ENCODE peak calls at places on chromosomes 5 and 9, in nine cellular contexts. I, W, A, X, U, B, Q, L and O are unnamed samples.

GRCh38 chr5:102664946-102665345 is 90.2 kb upstream of the PAM start:
- DNase-seq in L (no peak), W (no peak), A (no peak), B (no peak), Q (no peak), I (no peak), X (no peak), U (no peak), O (no peak)

GRCh38 chr9:13380903-13381302 is 101.4 kb upstream of the MPDZ start:
- DNase-seq in L (no peak), U (no peak), W (no peak), X (no peak), I (no peak), B (no peak), Q (no peak), A (no peak), O (no peak)

GRCh38 chr5:109855056-109855455 is 165.3 kb downstream of the MAN2A1 start:
- DNase-seq in X (no peak), U (no peak), B (no peak), I (no peak), Q (no peak), A (no peak), L (no peak), W (no peak), O (no peak)

GRCh38 chr9:133525677-133526076 is 918 bp upstream of the MYMK start:
- DNase-seq in Q (no peak), X (no peak), W (no peak), L (no peak), B (no peak), U (no peak), A (no peak), I (no peak), O (no peak)

GRCh38 chr5:181111010-181111409 is 20.0 kb downstream of the OR2V1 start:
- DNase-seq in X (no peak), A (no peak), I (no peak), Q (no peak), B (no peak), L (no peak), U (no peak), W (no peak), O (no peak)

GRCh38 chr5:41776435-41776834 is 93.8 kb downstream of the OXCT1 start:
- DNase-seq in A (no peak), I (no peak), L (no peak), X (no peak), W (no peak), U (no peak), Q (no peak), B (no peak), O (no peak)

GRCh38 chr5:68240196-68240595 is 24.6 kb downstream of the PIK3R1 start:
- DNase-seq in Q (no peak), X (no peak), I (no peak), U (peak), L (no peak), A (no peak), W (no peak), B (peak), O (peak)

GRCh38 chr5:1410156-1411014 is 34.9 kb downstream of the SLC6A3 start:
- DNase-seq in Q (no peak), I (no peak), W (no peak), A (peak), X (no peak), L (no peak), U (no peak), B (no peak), O (no peak)

GRCh38 chr9:114115645-114116044 is 16.6 kb upstream of the KIF12 start:
- DNase-seq in X (no peak), U (no peak), A (no peak), L (no peak), Q (no peak), W (no peak), B (no peak), I (no peak), O (no peak)

GRCh38 chr5:149497357-149497756 is 53.9 kb downstream of the CSNK1A1 start:
- DNase-seq in Q (no peak), X (no peak), I (no peak), U (no peak), A (no peak), L (no peak), B (no peak), W (no peak), O (peak)

GRCh38 chr5:102911973-102912372 is 156.9 kb downstream of the PAM start:
- DNase-seq in U (no peak), Q (no peak), L (no peak), W (no peak), X (no peak), I (no peak), A (no peak), B (no peak), O (peak)

GRCh38 chr5:72281764-72282499 is 38.1 kb downstream of the MRPS27 start:
- DNase-seq in A (no peak), B (no peak), Q (no peak), X (no peak), U (no peak), L (no peak), W (peak), I (no peak), O (peak)

GRCh38 chr5:81842795-81843377 is 92.0 kb upstream of the SSBP2 start:
- DNase-seq in Q (no peak), U (no peak), L (no peak), W (peak), A (no peak), B (no peak), I (no peak), X (no peak), O (no peak)

GRCh38 chr9:113673726-113674125 is 202.4 kb upstream of the ZNF618 start:
- DNase-seq in Q (no peak), I (no peak), A (no peak), X (no peak), L (no peak), U (no peak), B (no peak), W (no peak), O (no peak)

GRCh38 chr9:121720992-121721350 is 69.5 kb downstream of the DAB2IP start:
- DNase-seq in Q (no peak), L (no peak), B (no peak), A (no peak), W (no peak), I (no peak), U (no peak), X (no peak), O (no peak)

GRCh38 chr5:59128646-59129290 is 545.9 kb downstream of the RAB3C start:
- DNase-seq in X (no peak), Q (no peak), W (no peak), B (no peak), I (no peak), L (no peak), A (no peak), U (no peak), O (no peak)

GRCh38 chr5:140840978-140841962 is at the start of gene PCDHA8:
- DNase-seq in B (peak), I (no peak), W (peak), L (no peak), U (no peak), Q (peak), A (no peak), X (no peak), O (no peak)

GRCh38 chr9:33785914-33786313 is 9.4 kb upstream of the PRSS3 start:
- DNase-seq in B (peak), A (no peak), L (no peak), W (peak), I (no peak), U (no peak), X (no peak), Q (peak), O (peak)

GRCh38 chr9:27457445-27457844 is 66.6 kb upstream of the IFNK start:
- DNase-seq in L (no peak), U (peak), Q (no peak), I (peak), A (peak), W (no peak), X (no peak), B (no peak), O (no peak)

GRCh38 chr5:136032564-136032963 is 3.8 kb downstream of the TGFBI start:
- DNase-seq in B (no peak), I (no peak), L (no peak), Q (no peak), A (no peak), U (no peak), X (no peak), W (no peak), O (peak)

GRCh38 chr5:159403906-159404641 is 73.8 kb upstream of the IL12B start:
- DNase-seq in I (no peak), L (no peak), Q (no peak), X (no peak), A (no peak), W (no peak), U (no peak), B (no peak), O (no peak)

GRCh38 chr9:128628471-128629048 is 28.1 kb downstream of the DYNC2I2 start:
- DNase-seq in W (no peak), B (no peak), L (no peak), X (peak), U (no peak), Q (no peak), A (peak), I (peak), O (peak)

GRCh38 chr9:89178162-89179120 is at the start of gene SHC3:
- DNase-seq in I (peak), W (peak), L (no peak), U (no peak), B (no peak), Q (no peak), A (no peak), X (peak), O (peak)

GRCh38 chr9:99221266-99221622 is 498 bp downstream of the ALG2 start:
- DNase-seq in W (no peak), I (no peak), U (no peak), L (no peak), B (no peak), Q (no peak), X (no peak), A (no peak), O (no peak)

GRCh38 chr9:37026085-37026935 is 7.8 kb downstream of the PAX5 start:
- DNase-seq in A (no peak), B (peak), X (no peak), Q (peak), I (no peak), U (no peak), W (peak), L (no peak), O (no peak)

GRCh38 chr5:72622152-72622760 is 115.0 kb upstream of the ZNF366 start:
- DNase-seq in Q (no peak), W (no peak), X (no peak), L (no peak), B (no peak), A (no peak), U (no peak), I (no peak), O (peak)

GRCh38 chr9:133119039-133119438 is 2.0 kb downstream of the RALGDS start:
- DNase-seq in A (peak), W (peak), L (no peak), U (no peak), Q (no peak), X (peak), B (no peak), I (peak), O (peak)

GRCh38 chr5:142466195-142466951 is 141.6 kb upstream of the SPRY4 start:
- DNase-seq in I (no peak), B (no peak), A (no peak), W (peak), L (no peak), Q (no peak), U (no peak), X (no peak), O (peak)

GRCh38 chr5:157354825-157355224 is 88.9 kb downstream of the CYFIP2 start:
- DNase-seq in I (no peak), B (peak), W (peak), Q (no peak), L (no peak), U (no peak), A (no peak), X (no peak), O (peak)

GRCh38 chr5:108728566-108729305 is 19.0 kb upstream of the FER start:
- DNase-seq in X (no peak), W (no peak), I (no peak), B (no peak), Q (no peak), L (peak), U (peak), A (no peak), O (no peak)

GRCh38 chr9:107119735-107120134 is 163.3 kb upstream of the RAD23B start:
- DNase-seq in I (no peak), Q (no peak), U (no peak), X (no peak), A (no peak), B (no peak), L (no peak), W (no peak), O (no peak)

GRCh38 chr9:18297532-18297872 is 176.5 kb upstream of the ADAMTSL1 start:
- DNase-seq in U (no peak), I (no peak), A (no peak), L (no peak), X (no peak), W (peak), Q (peak), B (peak), O (no peak)

GRCh38 chr5:96582343-96582742 is 79.8 kb upstream of the CAST start:
- DNase-seq in X (no peak), I (no peak), U (no peak), B (no peak), A (no peak), L (no peak), Q (peak), W (peak), O (no peak)

GRCh38 chr9:95753762-95754465 is 121.6 kb upstream of the ERCC6L2 start:
- DNase-seq in A (peak), W (peak), U (no peak), Q (no peak), L (no peak), I (peak), X (no peak), B (no peak), O (no peak)

GRCh38 chr9:134477927-134478326 is 151.7 kb downstream of the RXRA start:
- DNase-seq in Q (no peak), I (no peak), X (peak), L (no peak), U (no peak), A (no peak), B (no peak), W (no peak), O (no peak)

GRCh38 chr9:137163805-137164204 is 6.0 kb downstream of the LRRC26 start:
- DNase-seq in X (no peak), A (no peak), I (no peak), Q (no peak), L (no peak), W (no peak), U (no peak), B (no peak), O (no peak)

GRCh38 chr9:15965246-15965745 is 412.5 kb downstream of the CCDC171 start:
- DNase-seq in B (no peak), A (no peak), L (no peak), X (no peak), U (no peak), W (no peak), I (no peak), Q (no peak), O (peak)